ENCODE peak calls at places on chromosomes 11 and 22, in eight cellular contexts. One of them, this sample, is unnamed.

GRCh38 chr11:2975594-2975993 is 16.5 kb downstream of the NAP1L4 start:
- DNase-seq in D341Med: peak; percentile 70
- DNase-seq in SW480: peak; percentile 23
- DNase-seq in IMR-90: peak; percentile 37
- DNase-seq in nephron progenitor cell: no peak
- DNase-seq in activated T-helper 1 cell treated with anti-CD3 and anti-CD28 coated beads, Interleukin-2, amount 50 U/mL, for 16 hours: no peak
- DNase-seq in globus pallidus: peak; percentile 77
- DNase-seq in neuronal stem cell: no peak
- DNase-seq in this sample: no peak

GRCh38 chr11:17541330-17541885 is 2.8 kb downstream of the USH1C start:
- DNase-seq in D341Med: no peak
- DNase-seq in neuronal stem cell: no peak
- DNase-seq in IMR-90: no peak
- DNase-seq in SW480: peak; percentile 65
- DNase-seq in nephron progenitor cell: no peak
- DNase-seq in globus pallidus: no peak
- DNase-seq in activated T-helper 1 cell treated with anti-CD3 and anti-CD28 coated beads, Interleukin-2, amount 50 U/mL, for 16 hours: no peak
- DNase-seq in this sample: no peak

GRCh38 chr11:35464308-35464707 is 45.0 kb upstream of the SLC1A2 start:
- DNase-seq in D341Med: no peak
- DNase-seq in activated T-helper 1 cell treated with anti-CD3 and anti-CD28 coated beads, Interleukin-2, amount 50 U/mL, for 16 hours: no peak
- DNase-seq in neuronal stem cell: no peak
- DNase-seq in IMR-90: no peak
- DNase-seq in SW480: no peak
- DNase-seq in nephron progenitor cell: no peak
- DNase-seq in globus pallidus: no peak
- DNase-seq in this sample: no peak

GRCh38 chr11:75288846-75289760 is 48.5 kb downstream of the TPBGL start:
- DNase-seq in nephron progenitor cell: no peak
- DNase-seq in globus pallidus: peak; percentile 77
- DNase-seq in IMR-90: no peak
- DNase-seq in neuronal stem cell: no peak
- DNase-seq in SW480: no peak
- DNase-seq in D341Med: no peak
- DNase-seq in activated T-helper 1 cell treated with anti-CD3 and anti-CD28 coated beads, Interleukin-2, amount 50 U/mL, for 16 hours: no peak
- DNase-seq in this sample: peak; percentile 33

GRCh38 chr11:93986716-93987115 is 34.4 kb upstream of the HEPHL1 start:
- DNase-seq in D341Med: no peak
- DNase-seq in neuronal stem cell: no peak
- DNase-seq in globus pallidus: no peak
- DNase-seq in activated T-helper 1 cell treated with anti-CD3 and anti-CD28 coated beads, Interleukin-2, amount 50 U/mL, for 16 hours: no peak
- DNase-seq in SW480: peak; percentile 79
- DNase-seq in nephron progenitor cell: no peak
- DNase-seq in IMR-90: peak; percentile 10
- DNase-seq in this sample: no peak

GRCh38 chr22:47269689-47270088 is 507.2 kb downstream of the TBC1D22A start:
- DNase-seq in globus pallidus: no peak
- DNase-seq in D341Med: no peak
- DNase-seq in neuronal stem cell: no peak
- DNase-seq in SW480: no peak
- DNase-seq in IMR-90: no peak
- DNase-seq in nephron progenitor cell: no peak
- DNase-seq in activated T-helper 1 cell treated with anti-CD3 and anti-CD28 coated beads, Interleukin-2, amount 50 U/mL, for 16 hours: no peak
- DNase-seq in this sample: no peak

GRCh38 chr11:8809185-8809584 is 101.8 kb upstream of the AKIP1 start:
- DNase-seq in nephron progenitor cell: no peak
- DNase-seq in neuronal stem cell: no peak
- DNase-seq in globus pallidus: no peak
- DNase-seq in IMR-90: no peak
- DNase-seq in activated T-helper 1 cell treated with anti-CD3 and anti-CD28 coated beads, Interleukin-2, amount 50 U/mL, for 16 hours: no peak
- DNase-seq in D341Med: no peak
- DNase-seq in SW480: no peak
- DNase-seq in this sample: no peak

GRCh38 chr22:20471126-20471833 is 24.3 kb downstream of the KLHL22 start:
- DNase-seq in SW480: no peak
- DNase-seq in neuronal stem cell: no peak
- DNase-seq in globus pallidus: no peak
- DNase-seq in D341Med: no peak
- DNase-seq in nephron progenitor cell: no peak
- DNase-seq in IMR-90: no peak
- DNase-seq in activated T-helper 1 cell treated with anti-CD3 and anti-CD28 coated beads, Interleukin-2, amount 50 U/mL, for 16 hours: no peak
- DNase-seq in this sample: no peak

GRCh38 chr22:45503816-45504702 is 1.4 kb downstream of the FBLN1 start:
- DNase-seq in activated T-helper 1 cell treated with anti-CD3 and anti-CD28 coated beads, Interleukin-2, amount 50 U/mL, for 16 hours: no peak
- DNase-seq in neuronal stem cell: peak; percentile 98
- DNase-seq in IMR-90: peak; percentile 72
- DNase-seq in nephron progenitor cell: peak; percentile 75
- DNase-seq in SW480: no peak
- DNase-seq in D341Med: no peak
- DNase-seq in globus pallidus: no peak
- DNase-seq in this sample: peak; percentile 16

GRCh38 chr22:29108137-29108536 is 35.3 kb downstream of the KREMEN1 start:
- DNase-seq in nephron progenitor cell: no peak
- DNase-seq in neuronal stem cell: no peak
- DNase-seq in D341Med: no peak
- DNase-seq in activated T-helper 1 cell treated with anti-CD3 and anti-CD28 coated beads, Interleukin-2, amount 50 U/mL, for 16 hours: no peak
- DNase-seq in IMR-90: peak; percentile 58
- DNase-seq in SW480: no peak
- DNase-seq in globus pallidus: no peak
- DNase-seq in this sample: no peak

GRCh38 chr11:35391922-35392813 is 27.2 kb downstream of the SLC1A2 start:
- DNase-seq in neuronal stem cell: peak; percentile 80
- DNase-seq in nephron progenitor cell: peak; percentile 93
- DNase-seq in IMR-90: peak; percentile 84
- DNase-seq in SW480: peak; percentile 74
- DNase-seq in globus pallidus: peak; percentile 74
- DNase-seq in activated T-helper 1 cell treated with anti-CD3 and anti-CD28 coated beads, Interleukin-2, amount 50 U/mL, for 16 hours: peak; percentile 77
- DNase-seq in D341Med: peak; percentile 87
- DNase-seq in this sample: peak; percentile 63

GRCh38 chr22:48707749-48708557 is 1119.7 kb downstream of the BRD1 start:
- DNase-seq in nephron progenitor cell: no peak
- DNase-seq in D341Med: no peak
- DNase-seq in IMR-90: no peak
- DNase-seq in neuronal stem cell: no peak
- DNase-seq in globus pallidus: no peak
- DNase-seq in activated T-helper 1 cell treated with anti-CD3 and anti-CD28 coated beads, Interleukin-2, amount 50 U/mL, for 16 hours: no peak
- DNase-seq in SW480: no peak
- DNase-seq in this sample: no peak

GRCh38 chr11:106642331-106642730 is 375.9 kb downstream of the GUCY1A2 start:
- DNase-seq in IMR-90: peak; percentile 91
- DNase-seq in SW480: no peak
- DNase-seq in globus pallidus: no peak
- DNase-seq in nephron progenitor cell: no peak
- DNase-seq in D341Med: no peak
- DNase-seq in neuronal stem cell: no peak
- DNase-seq in activated T-helper 1 cell treated with anti-CD3 and anti-CD28 coated beads, Interleukin-2, amount 50 U/mL, for 16 hours: no peak
- DNase-seq in this sample: no peak

GRCh38 chr11:117671370-117671769 is 125.6 kb downstream of the DSCAML1 start:
- DNase-seq in activated T-helper 1 cell treated with anti-CD3 and anti-CD28 coated beads, Interleukin-2, amount 50 U/mL, for 16 hours: no peak
- DNase-seq in IMR-90: no peak
- DNase-seq in globus pallidus: no peak
- DNase-seq in SW480: no peak
- DNase-seq in D341Med: no peak
- DNase-seq in nephron progenitor cell: no peak
- DNase-seq in neuronal stem cell: no peak
- DNase-seq in this sample: no peak

GRCh38 chr11:119134389-119134978 is 13.1 kb downstream of the HINFP start:
- DNase-seq in IMR-90: no peak
- DNase-seq in nephron progenitor cell: no peak
- DNase-seq in activated T-helper 1 cell treated with anti-CD3 and anti-CD28 coated beads, Interleukin-2, amount 50 U/mL, for 16 hours: no peak
- DNase-seq in D341Med: peak; percentile 65
- DNase-seq in SW480: no peak
- DNase-seq in globus pallidus: no peak
- DNase-seq in neuronal stem cell: no peak
- DNase-seq in this sample: no peak

GRCh38 chr11:11984563-11984962 is 23.9 kb downstream of the DKK3 start:
- DNase-seq in globus pallidus: no peak
- DNase-seq in neuronal stem cell: no peak
- DNase-seq in D341Med: no peak
- DNase-seq in SW480: no peak
- DNase-seq in nephron progenitor cell: no peak
- DNase-seq in IMR-90: no peak
- DNase-seq in activated T-helper 1 cell treated with anti-CD3 and anti-CD28 coated beads, Interleukin-2, amount 50 U/mL, for 16 hours: no peak
- DNase-seq in this sample: no peak

GRCh38 chr11:64053699-64054098 is 18.0 kb downstream of the FLRT1 start:
- DNase-seq in D341Med: no peak
- DNase-seq in activated T-helper 1 cell treated with anti-CD3 and anti-CD28 coated beads, Interleukin-2, amount 50 U/mL, for 16 hours: no peak
- DNase-seq in SW480: no peak
- DNase-seq in nephron progenitor cell: peak; percentile 63
- DNase-seq in globus pallidus: no peak
- DNase-seq in neuronal stem cell: no peak
- DNase-seq in IMR-90: peak; percentile 2
- DNase-seq in this sample: no peak

GRCh38 chr11:67261635-67261941 is 4.7 kb upstream of the GRK2 start:
- DNase-seq in IMR-90: no peak
- DNase-seq in globus pallidus: no peak
- DNase-seq in nephron progenitor cell: no peak
- DNase-seq in D341Med: no peak
- DNase-seq in SW480: no peak
- DNase-seq in activated T-helper 1 cell treated with anti-CD3 and anti-CD28 coated beads, Interleukin-2, amount 50 U/mL, for 16 hours: no peak
- DNase-seq in neuronal stem cell: no peak
- DNase-seq in this sample: no peak

GRCh38 chr11:92295175-92296137 is 70.8 kb downstream of the FAT3 start:
- DNase-seq in nephron progenitor cell: no peak
- DNase-seq in activated T-helper 1 cell treated with anti-CD3 and anti-CD28 coated beads, Interleukin-2, amount 50 U/mL, for 16 hours: no peak
- DNase-seq in globus pallidus: no peak
- DNase-seq in D341Med: no peak
- DNase-seq in IMR-90: peak; percentile 33
- DNase-seq in neuronal stem cell: no peak
- DNase-seq in SW480: no peak
- DNase-seq in this sample: no peak

GRCh38 chr11:43393765-43394355 is 35.1 kb downstream of the TTC17 start:
- DNase-seq in neuronal stem cell: no peak
- DNase-seq in nephron progenitor cell: no peak
- DNase-seq in D341Med: no peak
- DNase-seq in activated T-helper 1 cell treated with anti-CD3 and anti-CD28 coated beads, Interleukin-2, amount 50 U/mL, for 16 hours: no peak
- DNase-seq in globus pallidus: no peak
- DNase-seq in SW480: no peak
- DNase-seq in IMR-90: peak; percentile 24
- DNase-seq in this sample: no peak

GRCh38 chr11:88122956-88123355 is 52.3 kb downstream of the RAB38 start:
- DNase-seq in IMR-90: no peak
- DNase-seq in globus pallidus: no peak
- DNase-seq in D341Med: no peak
- DNase-seq in neuronal stem cell: no peak
- DNase-seq in SW480: no peak
- DNase-seq in activated T-helper 1 cell treated with anti-CD3 and anti-CD28 coated beads, Interleukin-2, amount 50 U/mL, for 16 hours: no peak
- DNase-seq in nephron progenitor cell: no peak
- DNase-seq in this sample: no peak

GRCh38 chr11:118056806-118057205 is 20.1 kb upstream of the TMPRSS4 start:
- DNase-seq in IMR-90: no peak
- DNase-seq in neuronal stem cell: no peak
- DNase-seq in nephron progenitor cell: no peak
- DNase-seq in globus pallidus: no peak
- DNase-seq in activated T-helper 1 cell treated with anti-CD3 and anti-CD28 coated beads, Interleukin-2, amount 50 U/mL, for 16 hours: no peak
- DNase-seq in D341Med: no peak
- DNase-seq in SW480: no peak
- DNase-seq in this sample: peak; percentile 75

GRCh38 chr22:43858156-43858895 is 4.0 kb downstream of the SULT4A1 start:
- DNase-seq in SW480: no peak
- DNase-seq in activated T-helper 1 cell treated with anti-CD3 and anti-CD28 coated beads, Interleukin-2, amount 50 U/mL, for 16 hours: no peak
- DNase-seq in D341Med: no peak
- DNase-seq in globus pallidus: no peak
- DNase-seq in nephron progenitor cell: no peak
- DNase-seq in neuronal stem cell: no peak
- DNase-seq in IMR-90: no peak
- DNase-seq in this sample: no peak

GRCh38 chr22:33116846-33117547 is 58.8 kb upstream of the SYN3 start:
- DNase-seq in activated T-helper 1 cell treated with anti-CD3 and anti-CD28 coated beads, Interleukin-2, amount 50 U/mL, for 16 hours: no peak
- DNase-seq in neuronal stem cell: no peak
- DNase-seq in nephron progenitor cell: no peak
- DNase-seq in IMR-90: no peak
- DNase-seq in SW480: peak; percentile 52
- DNase-seq in globus pallidus: no peak
- DNase-seq in D341Med: no peak
- DNase-seq in this sample: no peak

GRCh38 chr11:31826530-31827438 is 15.7 kb upstream of the PAX6 start:
- DNase-seq in globus pallidus: no peak
- DNase-seq in IMR-90: no peak
- DNase-seq in neuronal stem cell: peak; percentile 45
- DNase-seq in SW480: no peak
- DNase-seq in nephron progenitor cell: peak; percentile 40
- DNase-seq in activated T-helper 1 cell treated with anti-CD3 and anti-CD28 coated beads, Interleukin-2, amount 50 U/mL, for 16 hours: no peak
- DNase-seq in D341Med: no peak
- DNase-seq in this sample: no peak

GRCh38 chr11:70930215-70930614 is 322.2 kb downstream of the SHANK2 start:
- DNase-seq in nephron progenitor cell: no peak
- DNase-seq in activated T-helper 1 cell treated with anti-CD3 and anti-CD28 coated beads, Interleukin-2, amount 50 U/mL, for 16 hours: no peak
- DNase-seq in SW480: no peak
- DNase-seq in IMR-90: no peak
- DNase-seq in D341Med: no peak
- DNase-seq in neuronal stem cell: no peak
- DNase-seq in globus pallidus: no peak
- DNase-seq in this sample: no peak

GRCh38 chr11:479311-479710 is 27.7 kb downstream of the RNH1 start:
- DNase-seq in activated T-helper 1 cell treated with anti-CD3 and anti-CD28 coated beads, Interleukin-2, amount 50 U/mL, for 16 hours: no peak
- DNase-seq in nephron progenitor cell: no peak
- DNase-seq in neuronal stem cell: no peak
- DNase-seq in IMR-90: no peak
- DNase-seq in D341Med: no peak
- DNase-seq in SW480: no peak
- DNase-seq in globus pallidus: no peak
- DNase-seq in this sample: no peak

GRCh38 chr11:95245038-95245437 is 14.0 kb upstream of the SESN3 start:
- DNase-seq in activated T-helper 1 cell treated with anti-CD3 and anti-CD28 coated beads, Interleukin-2, amount 50 U/mL, for 16 hours: no peak
- DNase-seq in nephron progenitor cell: no peak
- DNase-seq in globus pallidus: no peak
- DNase-seq in neuronal stem cell: no peak
- DNase-seq in D341Med: no peak
- DNase-seq in IMR-90: peak; percentile 6
- DNase-seq in SW480: peak; percentile 54
- DNase-seq in this sample: no peak

GRCh38 chr22:22928666-22929380 is 41.2 kb downstream of the IGLL5 start:
- DNase-seq in SW480: no peak
- DNase-seq in neuronal stem cell: no peak
- DNase-seq in globus pallidus: peak; percentile 14
- DNase-seq in activated T-helper 1 cell treated with anti-CD3 and anti-CD28 coated beads, Interleukin-2, amount 50 U/mL, for 16 hours: no peak
- DNase-seq in nephron progenitor cell: no peak
- DNase-seq in D341Med: no peak
- DNase-seq in IMR-90: peak; percentile 16
- DNase-seq in this sample: no peak

GRCh38 chr11:122850076-122850631 is 11.9 kb downstream of the CRTAM start:
- DNase-seq in D341Med: no peak
- DNase-seq in nephron progenitor cell: peak; percentile 20
- DNase-seq in globus pallidus: no peak
- DNase-seq in SW480: peak; percentile 37
- DNase-seq in IMR-90: peak; percentile 57
- DNase-seq in activated T-helper 1 cell treated with anti-CD3 and anti-CD28 coated beads, Interleukin-2, amount 50 U/mL, for 16 hours: no peak
- DNase-seq in neuronal stem cell: no peak
- DNase-seq in this sample: no peak